ENCODE peak calls at places on chromosome 1, in five cellular contexts. H is A549, V is H1, A is HepG2, J is K562. D is an unnamed sample.

GRCh38 chr1:229229137-229229720 is 41.7 kb upstream of the RAB4A start:
- DNase-seq in H (peak; percentile 60), V (no peak), A (no peak), J (no peak), D (no peak)

GRCh38 chr1:86846166-86846647 is 67.7 kb downstream of the SELENOF start:
- DNase-seq in H (no peak), V (no peak), A (no peak), J (no peak), D (peak; percentile 91)

GRCh38 chr1:244887281-244887680 is 22.9 kb upstream of the HNRNPU start:
- DNase-seq in H (no peak), V (no peak), A (no peak), J (no peak), D (no peak)

GRCh38 chr1:46053734-46054133 is 78.7 kb downstream of the PIK3R3 start:
- DNase-seq in H (no peak), V (no peak), A (no peak), J (no peak), D (peak; percentile 23)

GRCh38 chr1:65434760-65435159 is 14.3 kb downstream of the LEPR start:
- DNase-seq in H (no peak), V (no peak), A (no peak), J (no peak), D (no peak)

GRCh38 chr1:172469717-172470116 is 25.8 kb upstream of the PIGC start:
- DNase-seq in H (no peak), V (no peak), A (peak; percentile 58), J (no peak), D (no peak)

GRCh38 chr1:168465942-168466702 is 77.7 kb downstream of the XCL2 start:
- DNase-seq in H (no peak), V (no peak), A (peak; percentile 36), J (peak; percentile 63), D (peak; percentile 46)

GRCh38 chr1:226001852-226002666 is 2.9 kb upstream of the SDE2 start:
- DNase-seq in H (no peak), V (no peak), A (peak; percentile 33), J (peak; percentile 73), D (no peak)

GRCh38 chr1:155208406-155208655 is 164 bp upstream of the MTX1 start:
- DNase-seq in H (no peak), V (no peak), A (no peak), J (no peak), D (no peak)

GRCh38 chr1:54681396-54681795 is 34.3 kb upstream of the TTC4 start:
- DNase-seq in H (no peak), V (no peak), A (no peak), J (no peak), D (peak; percentile 4)

GRCh38 chr1:21633141-21633755 is 35.9 kb downstream of the RAP1GAP start:
- DNase-seq in H (no peak), V (no peak), A (no peak), J (peak; percentile 54), D (no peak)

GRCh38 chr1:94039514-94039870 is 81.5 kb downstream of the ABCA4 start:
- DNase-seq in H (peak; percentile 43), V (peak; percentile 63), A (peak; percentile 75), J (peak; percentile 77), D (peak; percentile 62)

GRCh38 chr1:42639116-42639515 is 19.1 kb upstream of the PPIH start:
- DNase-seq in H (no peak), V (no peak), A (no peak), J (no peak), D (peak; percentile 8)

GRCh38 chr1:66764994-66765578 is 12.8 kb downstream of the DYNLT5 start:
- DNase-seq in H (peak; percentile 14), V (no peak), A (peak; percentile 24), J (peak; percentile 48), D (peak; percentile 66)

GRCh38 chr1:119010201-119010600 is 22.1 kb upstream of the TBX15 start:
- DNase-seq in H (no peak), V (no peak), A (no peak), J (no peak), D (peak; percentile 4)

GRCh38 chr1:200795151-200795550 is 56.5 kb downstream of the CAMSAP2 start:
- DNase-seq in H (no peak), V (no peak), A (no peak), J (no peak), D (peak; percentile 74)

GRCh38 chr1:28910379-28911125 is 3.8 kb upstream of the EPB41 start:
- DNase-seq in H (no peak), V (no peak), A (no peak), J (no peak), D (no peak)

GRCh38 chr1:35115459-35116383 is 36.5 kb downstream of the ZMYM1 start:
- DNase-seq in H (no peak), V (no peak), A (no peak), J (no peak), D (peak; percentile 32)

GRCh38 chr1:234626391-234626790 is 16.4 kb upstream of the IRF2BP2 start:
- DNase-seq in H (no peak), V (no peak), A (no peak), J (no peak), D (no peak)

GRCh38 chr1:180863158-180863775 is 49.4 kb upstream of the KIAA1614 start:
- DNase-seq in H (peak; percentile 30), V (no peak), A (peak; percentile 31), J (peak; percentile 38), D (peak; percentile 68)

GRCh38 chr1:10943991-10944730 is 68.3 kb upstream of the TARDBP start:
- DNase-seq in H (no peak), V (no peak), A (peak; percentile 25), J (peak; percentile 44), D (no peak)

GRCh38 chr1:83029916-83030315 is 969.0 kb downstream of the TTLL7 start:
- DNase-seq in H (no peak), V (no peak), A (no peak), J (no peak), D (no peak)

GRCh38 chr1:26375081-26375480 is 2.5 kb upstream of the ZNF683 start:
- DNase-seq in H (no peak), V (no peak), A (no peak), J (no peak), D (no peak)

GRCh38 chr1:155208656-155209372 is at the start of gene MTX1:
- DNase-seq in H (peak; percentile 76), V (no peak), A (peak; percentile 78), J (peak; percentile 93), D (peak; percentile 68)

GRCh38 chr1:15100369-15101111 is 53.0 kb upstream of the TMEM51 start:
- DNase-seq in H (peak; percentile 38), V (peak; percentile 36), A (peak; percentile 20), J (peak; percentile 73), D (peak; percentile 45)

GRCh38 chr1:116855220-116855619 is 54.5 kb upstream of the PTGFRN start:
- DNase-seq in H (no peak), V (no peak), A (no peak), J (no peak), D (no peak)

GRCh38 chr1:61049850-61050540 is 32.4 kb upstream of the NFIA start:
- DNase-seq in H (peak; percentile 80), V (peak; percentile 82), A (peak; percentile 70), J (peak; percentile 79), D (peak; percentile 68)

GRCh38 chr1:230236951-230237350 is 169.9 kb downstream of the GALNT2 start:
- DNase-seq in H (no peak), V (no peak), A (no peak), J (no peak), D (peak; percentile 40)

DNA sequence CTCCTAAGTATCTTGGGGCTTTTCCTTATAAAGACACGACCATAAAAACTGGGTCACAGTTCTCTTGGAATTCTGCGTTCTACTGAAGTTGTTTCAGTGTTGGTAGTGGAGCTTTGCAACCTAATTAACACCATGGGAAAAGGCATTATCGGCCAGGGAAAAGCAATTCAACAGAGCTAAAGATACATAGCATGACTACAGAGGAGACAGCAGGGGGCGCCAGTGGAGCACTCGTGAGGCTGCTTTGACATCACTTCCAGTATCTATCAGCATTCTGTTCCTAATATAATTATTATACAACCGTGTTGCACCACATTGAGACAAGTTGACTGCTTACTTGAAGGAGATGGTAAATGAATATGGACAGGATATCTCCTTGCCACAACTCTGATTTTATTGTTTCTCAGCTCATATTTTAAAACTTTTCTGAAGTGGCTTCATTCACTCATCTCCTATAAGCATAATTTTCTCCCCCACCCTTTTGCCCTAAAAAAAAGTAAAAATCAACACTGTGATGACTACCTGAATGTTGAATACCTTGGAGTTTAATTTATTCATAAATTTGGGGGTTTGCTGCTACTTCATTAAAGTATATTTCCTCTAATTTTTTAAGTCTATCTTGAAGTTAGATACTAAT is 39.4 kb downstream of the ZP4 start:
- DNase-seq in H (peak; percentile 14), V (peak; percentile 41), A (peak; percentile 2), J (peak; percentile 40), D (peak; percentile 35)
- TF ChIP-seq MAFK in H (no peak), V (no peak), A (no peak), J (no peak), D (no peak)

GRCh38 chr1:175755516-175755915 is 12.1 kb upstream of the TNR start:
- DNase-seq in H (no peak), V (no peak), A (no peak), J (no peak), D (no peak)

DNA sequence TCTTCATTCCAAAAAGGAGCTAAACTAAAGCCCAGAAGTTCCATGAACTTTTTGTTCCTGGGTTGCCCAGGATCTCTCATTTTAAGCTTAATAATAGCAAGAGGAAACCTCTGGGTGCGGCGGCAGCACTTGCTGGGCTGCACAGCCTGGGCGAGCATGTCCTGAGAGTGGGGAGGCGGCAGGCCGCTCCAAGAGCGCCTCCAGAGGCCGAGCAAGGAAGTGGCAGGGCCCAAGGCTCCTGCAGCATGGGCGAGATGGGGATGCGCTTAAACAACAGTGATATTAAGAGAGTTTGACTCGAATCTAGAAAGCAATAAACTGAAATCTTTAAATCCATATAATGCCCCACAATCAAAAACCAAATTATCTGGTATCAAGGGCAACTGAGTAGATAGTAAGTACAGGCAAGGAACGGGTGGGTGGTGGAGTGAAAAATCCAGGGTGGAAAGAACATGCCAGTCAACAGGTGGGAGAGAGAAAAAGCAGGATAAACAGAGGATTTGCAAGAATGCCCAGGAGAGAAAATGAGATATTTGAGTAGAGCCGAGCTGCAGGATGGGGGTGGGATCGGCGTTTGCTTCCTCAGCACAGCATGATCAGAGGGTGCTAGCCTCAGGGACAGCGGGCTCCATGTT is 14.1 kb upstream of the TNR start:
- DNase-seq in H (peak; percentile 48), V (peak; percentile 59), A (no peak), J (peak; percentile 86), D (no peak)
- TF ChIP-seq MAFK in H (no peak), V (no peak), A (no peak), J (no peak), D (no peak)

DNA sequence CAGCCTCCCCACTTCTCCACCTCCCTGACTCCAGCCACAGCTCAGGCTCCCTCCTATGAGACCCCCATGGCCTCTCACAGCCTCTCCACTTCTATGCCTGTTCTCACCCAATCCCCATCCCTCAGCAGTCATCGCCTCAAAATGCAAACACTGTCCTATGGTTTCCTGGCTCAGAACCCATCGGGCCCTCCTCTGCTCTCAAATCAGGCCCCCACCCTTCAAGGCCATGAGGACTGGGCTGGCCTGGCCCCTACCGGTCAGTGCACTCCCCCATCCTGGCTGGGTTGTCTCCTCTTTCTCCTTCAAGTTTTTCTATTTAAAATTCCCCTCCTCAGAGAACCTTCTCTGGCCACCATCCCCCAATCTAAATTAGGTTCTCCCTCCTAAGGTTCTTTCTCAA is 347.3 kb downstream of the MATN1 start:
- DNase-seq in H (no peak), V (no peak), A (no peak), J (no peak), D (no peak)
- TF ChIP-seq MAFK in H (no peak), V (no peak), A (no peak), J (no peak), D (no peak)

GRCh38 chr1:71593523-71593922 is 512.7 kb upstream of the ZRANB2 start:
- DNase-seq in H (no peak), V (no peak), A (no peak), J (no peak), D (peak; percentile 1)
- TF ChIP-seq MAFK in H (no peak), V (no peak), A (no peak), J (no peak), D (no peak)

GRCh38 chr1:53680868-53681267 is 58.1 kb downstream of the GLIS1 start:
- DNase-seq in H (no peak), V (no peak), A (no peak), J (no peak), D (no peak)
- TF ChIP-seq MAFK in H (no peak), V (no peak), A (no peak), J (no peak), D (no peak)